ENCODE peak calls at places on chromosome 7, in six cellular contexts. I, E, M, T, D and Z are unnamed samples.
A peak's percentile ranks its signal among the peaks of the same experiment; 100 is the strongest.

GRCh38 chr7:106283831-106284515 is 810 bp downstream of the NAMPT start:
- DNase-seq in D (no peak), I (peak; percentile 82), M (peak; percentile 65), E (peak; percentile 84), T (no peak), Z (peak; percentile 37)

GRCh38 chr7:135519871-135520270 is 10.0 kb upstream of the CNOT4 start:
- DNase-seq in M (no peak), T (no peak), I (no peak), D (no peak), E (no peak), Z (no peak)

GRCh38 chr7:158595068-158595467 is 7.4 kb upstream of the PTPRN2 start:
- DNase-seq in I (peak; percentile 97), T (no peak), M (no peak), E (no peak), D (peak; percentile 42), Z (no peak)

GRCh38 chr7:154598864-154599263 is 404.1 kb downstream of the PAXIP1 start:
- DNase-seq in E (no peak), D (no peak), T (no peak), M (no peak), I (no peak), Z (no peak)

GRCh38 chr7:50792342-50793114 is 9.8 kb upstream of the GRB10 start:
- DNase-seq in T (no peak), E (peak; percentile 68), D (peak; percentile 61), I (no peak), M (no peak), Z (peak; percentile 42)

GRCh38 chr7:17774701-17775288 is 165.5 kb downstream of the SNX13 start:
- DNase-seq in T (no peak), M (no peak), I (no peak), D (no peak), E (no peak), Z (no peak)

GRCh38 chr7:82443044-82443800 is at the start of gene CACNA2D1:
- DNase-seq in E (peak; percentile 73), M (peak; percentile 27), I (no peak), D (peak; percentile 83), T (no peak), Z (peak; percentile 75)

GRCh38 chr7:21948887-21949469 is 3.3 kb upstream of the CDCA7L start:
- DNase-seq in M (no peak), I (no peak), E (no peak), T (no peak), D (no peak), Z (no peak)

GRCh38 chr7:15113752-15114151 is 211.2 kb upstream of the DGKB start:
- DNase-seq in I (no peak), D (no peak), M (no peak), E (no peak), T (no peak), Z (no peak)

GRCh38 chr7:8823486-8823885 is 390.1 kb downstream of the NXPH1 start:
- DNase-seq in I (no peak), T (no peak), D (no peak), M (no peak), E (no peak), Z (no peak)

GRCh38 chr7:27174077-27175004 is at the start of gene HOXA10:
- DNase-seq in I (no peak), E (peak; percentile 56), M (peak; percentile 22), D (no peak), T (no peak), Z (no peak)

GRCh38 chr7:97021443-97022261 is 3.0 kb downstream of the DLX5 start:
- DNase-seq in I (no peak), D (no peak), T (no peak), E (no peak), M (no peak), Z (no peak)
- H3K27ac ChIP-seq in I (no peak overlapping the region), D (no peak overlapping the region), T (no peak overlapping the region), E (no peak overlapping the region), M (no peak overlapping the region), Z (no peak overlapping the region)

GRCh38 chr7:122337011-122337410 is 32.5 kb upstream of the FEZF1 start:
- DNase-seq in D (peak; percentile 76), E (no peak), I (no peak), M (no peak), T (no peak), Z (no peak)

GRCh38 chr7:122340427-122340826 is 35.9 kb upstream of the FEZF1 start:
- DNase-seq in D (no peak), E (no peak), I (no peak), M (no peak), T (no peak), Z (no peak)

GRCh38 chr7:122343986-122344620 is 39.6 kb upstream of the FEZF1 start:
- DNase-seq in E (no peak), T (no peak), I (no peak), M (no peak), D (no peak), Z (no peak)

DNA sequence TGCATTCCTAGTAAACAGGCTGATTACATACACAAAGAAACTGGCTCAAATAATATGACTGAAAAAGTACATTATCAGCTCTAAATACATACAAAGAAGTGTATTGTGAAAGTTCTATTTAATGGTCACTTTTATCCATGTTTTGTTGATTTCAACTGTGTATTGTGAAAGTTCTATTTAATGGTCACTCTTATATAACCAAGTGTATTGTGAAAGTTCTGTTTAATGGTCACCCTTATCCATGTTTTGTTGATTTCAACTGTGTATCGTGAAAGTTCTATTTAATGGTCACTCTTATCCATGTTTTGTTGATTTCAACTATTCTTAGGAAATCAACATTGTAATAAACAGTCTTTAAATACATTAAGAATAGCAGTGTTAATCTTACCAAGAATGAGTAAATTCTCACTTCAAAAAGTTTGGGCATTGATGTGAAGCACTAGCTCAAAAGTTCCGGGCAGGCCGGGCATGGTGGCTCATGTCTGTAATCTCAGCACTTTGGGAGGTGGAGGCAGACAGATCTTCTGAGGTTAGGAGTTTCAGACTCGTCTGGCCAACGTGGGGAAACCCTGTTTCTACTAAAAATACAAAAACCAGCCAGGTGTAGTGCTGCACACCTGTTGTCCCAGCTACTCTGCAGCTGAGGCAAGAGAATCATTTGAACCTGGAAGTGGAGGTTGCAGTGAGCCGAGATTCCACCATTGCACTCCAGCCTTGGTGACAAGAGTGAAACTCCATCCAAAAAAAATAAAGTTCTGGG is 34.8 kb upstream of the FEZF1 start:
- DNase-seq in D (no peak), T (no peak), M (no peak), I (no peak), E (no peak), Z (no peak)
- H3K27ac ChIP-seq in D (no peak overlapping the region), T (no peak overlapping the region), M (no peak overlapping the region), I (no peak overlapping the region), E (no peak overlapping the region), Z (no peak overlapping the region)

DNA sequence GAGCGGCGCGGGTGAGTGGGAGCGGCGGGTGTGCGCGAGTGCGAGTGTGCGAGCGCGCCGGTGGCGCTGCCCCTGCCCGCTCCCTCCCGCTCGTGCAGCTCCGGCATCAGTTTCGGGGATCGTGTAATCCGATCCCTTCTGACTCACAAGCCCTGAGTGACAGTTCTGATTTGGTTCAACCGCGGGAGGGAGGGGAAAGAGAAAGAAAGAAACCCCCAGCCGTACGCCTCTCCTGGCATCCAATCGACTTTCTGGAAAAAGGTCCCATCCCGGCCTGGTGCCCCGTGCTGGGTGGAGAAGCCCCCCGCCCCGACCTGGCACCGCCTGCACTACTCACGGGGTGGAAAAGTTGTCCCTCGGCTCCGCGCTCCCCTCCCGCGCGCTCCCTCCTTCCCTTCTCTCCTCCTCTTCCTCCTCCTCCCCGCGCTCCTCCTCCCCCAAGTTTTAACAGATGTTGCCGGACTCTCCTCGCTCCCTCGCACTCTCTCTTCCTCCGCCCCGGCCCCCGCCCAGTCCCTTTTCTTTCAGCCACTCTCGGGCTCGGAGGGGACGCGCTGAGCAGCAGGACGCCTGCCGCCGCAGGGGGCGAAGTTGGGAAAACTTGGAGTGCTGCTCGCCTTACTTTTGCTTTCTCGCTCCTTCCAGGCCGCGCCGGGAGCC is at the start of gene GLI3:
- DNase-seq in I (peak; percentile 92), M (peak; percentile 58), T (peak; percentile 77), E (peak; percentile 88), D (peak; percentile 96), Z (peak; percentile 73)
- H3K27ac ChIP-seq in I (peak within 1 kb of the TSS; percentile 92), M (peak within 1 kb of the TSS; percentile 86), T (peak within 1 kb of the TSS; percentile 94), E (peak within 1 kb of the TSS; percentile 80), D (peak within 1 kb of the TSS; percentile 97), Z (peak within 1 kb of the TSS; percentile 51)

DNA sequence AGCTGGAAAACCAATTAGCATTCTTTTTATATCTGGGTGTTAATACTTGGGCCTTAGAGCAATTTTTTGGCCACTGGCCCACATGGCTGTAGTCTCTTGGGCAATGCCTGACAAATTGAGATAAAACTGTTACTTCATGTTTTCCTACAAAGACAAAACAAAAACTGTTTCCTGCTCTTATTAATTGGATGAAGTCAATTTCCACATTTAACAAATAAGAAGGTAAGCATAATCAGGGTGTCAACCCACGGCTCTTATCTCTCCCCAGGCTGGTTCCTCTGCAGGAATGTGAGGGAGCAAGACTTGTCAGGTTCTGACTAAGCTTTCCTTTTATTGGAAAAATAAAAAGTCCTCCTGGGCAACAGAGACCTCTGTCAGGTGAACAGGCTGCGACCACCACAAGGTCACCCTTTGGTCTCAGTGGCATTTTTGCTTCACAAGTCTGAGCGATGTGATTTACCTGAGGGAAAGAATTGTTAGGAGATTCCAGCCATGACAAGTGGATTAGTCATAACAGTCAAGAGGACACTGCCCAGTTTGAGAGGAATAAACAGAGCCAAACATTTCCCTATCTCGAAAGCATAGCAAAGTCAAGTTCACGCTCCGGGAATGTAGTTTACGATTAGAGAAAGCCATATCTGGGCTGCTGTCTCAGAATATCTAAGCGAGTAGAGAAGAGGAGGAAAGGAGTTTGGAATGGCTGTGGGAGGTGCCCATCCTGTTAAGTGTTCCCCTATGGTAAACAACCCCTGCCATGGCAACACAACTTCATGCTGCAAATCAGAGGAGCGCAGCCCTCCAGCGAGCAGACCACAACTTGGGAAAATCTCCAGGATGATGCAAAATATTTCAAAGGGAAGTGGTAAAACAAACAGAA is 144.4 kb downstream of the TES start:
- DNase-seq in D (no peak), I (peak; percentile 91), T (peak; percentile 94), E (peak; percentile 62), M (peak; percentile 72), Z (no peak)
- H3K27ac ChIP-seq in D (no peak overlapping the region), I (peak overlapping the region; percentile 82), T (peak overlapping the region; percentile 96), E (peak overlapping the region; percentile 86), M (peak overlapping the region; percentile 56), Z (no peak overlapping the region)

GRCh38 chr7:30433082-30433481 is 45.5 kb downstream of the NOD1 start:
- DNase-seq in I (peak; percentile 81), T (peak; percentile 27), D (peak; percentile 18), M (peak; percentile 71), E (peak; percentile 73), Z (no peak)

GRCh38 chr7:30433506-30433905 is 45.1 kb downstream of the NOD1 start:
- DNase-seq in D (no peak), T (no peak), E (no peak), M (no peak), I (peak; percentile 43), Z (no peak)

GRCh38 chr7:30436046-30436445 is 42.5 kb downstream of the NOD1 start:
- DNase-seq in T (no peak), E (no peak), I (no peak), M (no peak), D (no peak), Z (peak; percentile 14)

GRCh38 chr7:30436518-30436917 is 42.1 kb downstream of the NOD1 start:
- DNase-seq in D (no peak), E (no peak), I (no peak), M (no peak), T (no peak), Z (no peak)

DNA sequence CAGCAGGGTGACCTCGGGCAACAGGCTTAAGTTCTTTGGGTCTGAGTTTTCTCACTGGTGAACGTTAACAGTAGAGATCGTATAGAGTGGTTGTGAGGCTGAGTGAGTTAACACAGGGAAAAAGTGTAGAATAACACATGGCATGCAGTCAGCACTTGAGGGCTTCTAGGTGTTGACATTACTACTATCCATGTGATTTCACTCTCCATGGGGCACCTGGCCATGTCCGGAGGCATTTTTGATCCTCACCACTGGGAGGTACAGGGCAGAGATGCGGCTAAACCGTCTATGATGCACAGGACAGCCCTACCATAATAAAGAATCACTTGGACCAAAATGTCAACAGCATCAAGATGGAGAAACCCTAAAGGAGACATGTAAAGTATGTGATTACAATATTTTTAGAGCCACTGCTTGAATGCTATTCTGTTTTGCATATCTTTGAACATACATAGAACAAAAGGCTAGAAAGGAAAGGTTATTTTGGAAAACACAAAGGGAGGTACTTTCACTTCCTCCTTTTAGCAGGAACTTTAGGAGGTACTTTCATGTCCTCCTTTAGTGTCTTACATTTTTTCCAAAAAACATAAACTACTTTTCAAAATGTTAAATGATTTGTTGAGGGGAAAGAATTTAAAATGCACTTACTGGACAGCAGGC is 44.3 kb downstream of the NOD1 start:
- DNase-seq in T (no peak), I (no peak), M (no peak), D (no peak), E (no peak), Z (no peak)
- H3K27ac ChIP-seq in T (no peak overlapping the region), I (peak overlapping the region; percentile 75), M (no peak overlapping the region), D (no peak overlapping the region), E (peak overlapping the region; percentile 14), Z (no peak overlapping the region)